ENCODE peak calls at places on chromosomes 4 and X, in nine cellular contexts. N is head of caudate nucleus; T is mesenchymal stem cell; J is EL; Y is myocyte; B is natural killer cell treated with Interleukin-12 subunit alpha and Interleukin-12 subunit beta and Interleukin-15 and Interleukin-18, amount 100 ng/mL, for 72 hours; L is NCI-H1092 treated with DMSO at 0.1 percent for 48 hours; R is activated T-helper 1 cell treated with anti-CD3 and anti-CD28 coated beads, Interleukin-2, amount 50 U/mL, for 16 hours; O is Daoy. S is an unnamed sample.

GRCh38 chrX:153029875-153030274 is 26.4 kb upstream of the PNMA3 start:
- DNase-seq in R (no peak), J (no peak), L (no peak), O (peak; percentile 3), T (no peak), N (no peak), Y (no peak), B (no peak), S (no peak)

GRCh38 chr4:138138774-138139173 is 103.4 kb downstream of the SLC7A11 start:
- DNase-seq in N (no peak), Y (no peak), R (no peak), B (no peak), J (no peak), T (no peak), O (no peak), L (no peak), S (no peak)

GRCh38 chr4:174358823-174359222 is 75.1 kb downstream of the CEP44 start:
- DNase-seq in J (peak; percentile 32), T (peak; percentile 69), Y (peak; percentile 29), R (no peak), L (no peak), B (no peak), N (no peak), O (peak; percentile 55), S (no peak)

GRCh38 chrX:48676893-48677270 is 6.7 kb upstream of the WAS start:
- DNase-seq in O (no peak), Y (no peak), T (no peak), N (no peak), L (peak; percentile 25), R (no peak), B (no peak), J (no peak), S (no peak)

GRCh38 chr4:123114084-123114914 is 191.9 kb upstream of the NUDT6 start:
- DNase-seq in T (no peak), L (no peak), O (no peak), R (no peak), J (no peak), B (no peak), Y (no peak), N (no peak), S (no peak)

GRCh38 chr4:1984406-1985191 is 24.2 kb downstream of the NELFA start:
- DNase-seq in J (no peak), R (no peak), O (no peak), T (no peak), Y (no peak), B (peak; percentile 60), L (no peak), N (no peak), S (no peak)

GRCh38 chr4:87309625-87310024 is 13.1 kb downstream of the HSD17B13 start:
- DNase-seq in T (no peak), L (no peak), R (no peak), Y (peak; percentile 59), B (no peak), O (no peak), J (no peak), N (no peak), S (no peak)

GRCh38 chr4:76585270-76585669 is 150.2 kb downstream of the SHROOM3 start:
- DNase-seq in N (no peak), B (no peak), L (no peak), J (no peak), O (no peak), Y (no peak), R (no peak), T (peak; percentile 92), S (no peak)

GRCh38 chr4:168886361-168886760 is 123.7 kb downstream of the CBR4 start:
- DNase-seq in O (peak; percentile 25), Y (peak; percentile 80), T (peak; percentile 70), B (no peak), J (peak; percentile 86), R (no peak), N (no peak), L (no peak), S (no peak)

GRCh38 chrX:113975441-113975840 is 608.4 kb upstream of the HTR2C start:
- DNase-seq in J (no peak), N (no peak), B (no peak), R (no peak), L (no peak), T (no peak), Y (no peak), O (no peak), S (no peak)

GRCh38 chrX:14409341-14409740 is 120.0 kb upstream of the GLRA2 start:
- DNase-seq in B (no peak), J (peak; percentile 21), R (no peak), L (no peak), T (no peak), Y (peak; percentile 21), N (no peak), O (no peak), S (no peak)

GRCh38 chr4:22515888-22516541 is at the start of gene ADGRA3:
- DNase-seq in L (peak; percentile 65), J (peak; percentile 77), R (no peak), Y (peak; percentile 85), T (peak; percentile 78), B (peak; percentile 67), O (peak; percentile 85), N (peak; percentile 66), S (peak; percentile 55)

GRCh38 chr4:37561803-37562207 is 124.4 kb downstream of the RELL1 start:
- DNase-seq in T (peak; percentile 4), N (no peak), Y (no peak), J (peak; percentile 92), L (no peak), O (peak; percentile 91), R (no peak), B (no peak), S (no peak)

S was measured in NCI-H1930.